ENCODE peak calls at places on chromosomes 11 and 22, in four cellular contexts. A, M, D and H are unnamed samples. For H3K4me1, the result is how much of the 10 kb centered on the place peaks cover.

GRCh38 chr11:692824-693414 is 2.1 kb downstream of the DEAF1 start:
- DNase-seq in A (no peak), M (no peak), D (no peak), H (no peak)

GRCh38 chr22:35275580-35275979 is 18.3 kb downstream of the HMGXB4 start:
- DNase-seq in A (no peak), M (no peak), D (no peak), H (no peak)

GRCh38 chr11:67639438-67639859 is at the start of gene TBX10:
- DNase-seq in A (no peak), M (no peak), D (no peak), H (no peak)

GRCh38 chr11:77147668-77148321 is 19.7 kb downstream of the MYO7A start:
- DNase-seq in A (no peak), M (peak), D (no peak), H (no peak)

GRCh38 chr11:129538323-129538722 is 162.7 kb downstream of the BARX2 start:
- DNase-seq in A (no peak), M (no peak), D (no peak), H (no peak)

GRCh38 chr11:77396911-77397310 is 77.0 kb downstream of the PAK1 start:
- DNase-seq in A (no peak), M (no peak), D (no peak), H (no peak)

GRCh38 chr22:44850946-44851345 is 98.6 kb downstream of the ARHGAP8 start:
- DNase-seq in A (no peak), M (no peak), D (no peak), H (peak)

GRCh38 chr11:112961146-112961668 is at the start of gene NCAM1:
- DNase-seq in A (peak), M (peak), D (peak), H (no peak)

GRCh38 chr11:78812513-78813293 is 238.0 kb upstream of the NARS2 start:
- DNase-seq in A (no peak), M (no peak), D (no peak), H (no peak)

GRCh38 chr11:45168366-45169130 is 22.1 kb downstream of the PRDM11 start:
- DNase-seq in A (no peak), M (no peak), D (no peak), H (no peak)

GRCh38 chr22:50694099-50694498 is 21.5 kb downstream of the SHANK3 start:
- DNase-seq in A (no peak), M (no peak), D (no peak), H (no peak)

GRCh38 chr11:79167510-79168188 is 273.2 kb downstream of the TENM4 start:
- DNase-seq in A (no peak), M (no peak), D (no peak), H (no peak)

DNA sequence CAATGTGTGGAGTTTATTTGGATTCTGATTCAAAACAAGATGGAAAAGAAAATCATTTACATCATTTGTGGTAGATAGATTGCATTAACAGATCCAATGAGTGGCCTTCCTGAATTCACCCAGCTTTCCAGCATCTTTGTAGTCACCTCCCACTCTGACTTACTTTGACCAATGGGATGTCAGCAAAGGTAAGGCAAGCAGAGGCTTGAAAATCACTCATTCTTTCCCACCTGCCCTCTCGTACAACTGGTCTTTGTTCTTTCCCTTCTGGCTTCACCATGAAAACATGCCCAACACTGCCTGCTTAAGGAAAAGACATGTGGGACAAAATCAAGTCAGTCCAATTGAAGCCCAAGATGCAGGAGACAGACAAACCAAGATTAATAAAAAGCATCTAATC is 202.1 kb downstream of the TTC28 start:
- DNase-seq in A (no peak), M (no peak), D (no peak), H (no peak)
- H3K4me3 ChIP-seq in A (no peak), M (no peak), D (no peak), H (no peak)

GRCh38 chr11:46347637-46348311 is 511 bp downstream of the DGKZ start:
- DNase-seq in A (no peak), M (peak), D (no peak), H (no peak)
- H3K4me1 ChIP-seq in A (under half), M (under half), D (under half), H (under half)

DNA sequence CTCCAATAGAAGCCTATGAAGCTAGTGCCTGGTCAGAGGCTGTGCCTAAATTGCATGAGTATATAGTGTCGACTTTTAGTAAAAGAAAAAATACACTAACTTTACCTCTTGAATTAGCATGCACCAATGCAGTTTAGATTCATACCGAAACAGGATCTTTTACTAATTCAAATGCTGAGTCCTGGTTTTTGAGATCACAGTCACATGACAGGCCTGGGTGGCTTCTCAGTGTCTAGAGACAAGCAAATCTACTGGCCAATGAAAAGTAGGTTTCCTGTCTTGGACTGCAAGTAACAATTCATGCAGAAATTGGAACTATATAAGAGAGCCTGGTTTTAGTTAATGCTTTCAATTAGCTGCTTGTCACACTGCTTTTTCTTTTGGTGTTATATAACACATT is 7.2 kb downstream of the ARHGEF12 start:
- DNase-seq in A (no peak), M (no peak), D (no peak), H (no peak)
- H3K4me3 ChIP-seq in A (no peak), M (no peak), D (no peak), H (peak)

DNA sequence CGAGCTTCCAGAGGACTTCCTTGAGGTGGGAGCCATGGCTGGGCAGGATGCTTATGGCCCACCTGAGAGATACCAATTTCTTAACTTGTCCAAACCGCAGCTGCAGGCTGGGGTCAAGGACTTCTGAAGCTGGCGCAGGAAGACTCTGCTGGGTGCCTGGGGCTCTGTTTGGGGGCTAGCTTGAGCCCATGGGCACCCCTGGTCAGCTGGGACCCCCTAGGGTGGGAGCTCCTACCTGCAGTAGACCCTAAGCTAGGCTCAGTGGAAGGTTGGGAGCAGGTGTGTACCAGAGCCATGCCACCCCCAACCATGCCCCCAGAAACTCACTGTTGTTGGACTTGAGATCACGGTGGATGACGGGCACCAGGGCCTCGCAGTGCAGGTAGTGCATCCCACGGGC is 1.3 kb downstream of the MAP3K11 start:
- DNase-seq in A (no peak), M (no peak), D (no peak), H (no peak)
- H3K4me1 ChIP-seq in A (under half), M (under half), D (under half), H (under half)

DNA sequence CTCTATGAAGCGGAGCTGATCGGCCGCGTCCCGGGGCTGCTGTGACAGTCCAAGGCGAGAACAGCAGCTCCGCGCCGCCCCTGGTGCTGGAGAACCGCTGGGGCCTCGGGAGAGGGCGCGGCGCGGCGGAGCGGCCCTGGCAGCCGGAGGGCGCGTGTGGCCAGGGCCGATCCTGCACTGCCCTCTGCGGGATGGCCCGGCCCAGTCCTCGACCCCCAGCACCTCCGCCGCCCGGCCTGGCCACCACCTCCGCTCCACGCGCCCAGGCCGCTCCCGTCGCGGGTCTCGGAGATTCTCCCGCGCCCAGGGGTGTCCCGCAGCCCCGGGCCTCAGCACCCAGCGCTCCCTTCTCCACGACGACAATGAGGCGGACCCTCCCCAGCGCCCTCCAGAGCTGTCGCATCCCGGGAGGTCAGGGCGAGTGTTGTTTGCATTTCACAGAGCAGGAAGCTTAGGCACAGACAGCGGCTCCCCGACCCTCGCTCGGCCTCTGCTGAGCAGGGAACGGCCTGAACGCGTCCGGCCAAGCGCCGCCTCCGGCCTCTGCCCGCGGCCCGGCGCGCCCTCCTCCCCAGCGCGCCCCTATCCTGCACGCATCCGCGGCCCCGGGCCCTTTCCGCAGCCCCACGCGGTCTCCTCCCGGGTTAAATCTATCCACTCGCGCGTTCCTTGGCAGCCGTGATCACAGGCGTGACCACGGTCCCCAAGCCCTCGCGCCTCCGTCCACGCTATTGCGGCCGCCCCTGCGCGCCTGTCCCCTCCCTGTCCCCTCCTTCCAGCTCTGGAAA is 109.7 kb downstream of the WNT7B start:
- DNase-seq in A (no peak), M (peak), D (no peak), H (peak)
- H3K4me3 ChIP-seq in A (no peak), M (no peak), D (no peak), H (peak)

DNA sequence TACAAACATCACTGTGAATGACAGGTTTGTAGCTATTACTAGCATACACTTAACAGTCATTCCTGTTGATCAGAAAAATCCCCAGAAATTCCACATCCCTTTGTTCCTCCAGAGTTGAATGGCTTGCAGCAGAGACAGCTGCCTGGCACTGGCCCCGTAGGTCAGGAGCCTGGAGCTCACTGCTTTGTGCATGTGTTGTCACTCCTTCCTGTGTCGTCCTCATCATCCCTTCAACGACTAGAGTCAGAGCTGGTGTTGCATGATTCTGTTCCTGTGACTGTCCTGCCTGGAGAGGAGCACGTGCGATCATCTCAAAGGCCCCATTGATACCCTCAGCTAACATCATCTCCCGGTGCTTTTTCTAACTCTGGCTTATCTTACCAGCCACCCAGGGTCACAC is 58.3 kb downstream of the LDLRAD3 start:
- DNase-seq in A (no peak), M (no peak), D (no peak), H (peak)
- H3K4me1 ChIP-seq in A (under half), M (under half), D (under half), H (under half)